ENCODE peak calls at places on chromosomes 2 and 18, in seven cellular contexts. O is HCT116, W is SK-N-SH, N is NT2/D1, X is HepG2, J is K562, Z is H1. V is an unnamed sample.

GRCh38 chr2:173264152-173264551 is 90.5 kb upstream of the CDCA7 start:
- DNase-seq in Z (no peak), W (no peak), J (no peak), O (no peak), N (no peak), X (no peak), V (no peak)

GRCh38 chr2:240132651-240132980 is 3.5 kb downstream of the COPS9 start:
- DNase-seq in O (no peak), W (no peak), Z (no peak), J (no peak), N (no peak), X (no peak), V (no peak)

GRCh38 chr2:95043300-95043786 is 17.8 kb downstream of the MAL start:
- DNase-seq in J (no peak), X (no peak), O (no peak), N (no peak), Z (no peak), W (no peak), V (peak)

GRCh38 chr18:8858888-8859511 is 153.6 kb downstream of the MTCL1 start:
- DNase-seq in N (no peak), Z (no peak), J (no peak), X (no peak), O (no peak), W (no peak), V (no peak)

GRCh38 chr2:100670232-100670631 is 107.4 kb downstream of the PDCL3 start:
- DNase-seq in O (no peak), J (no peak), Z (no peak), W (no peak), N (no peak), X (peak), V (no peak)

GRCh38 chr2:55490554-55490953 is 29.0 kb upstream of the CFAP36 start:
- DNase-seq in Z (no peak), N (no peak), J (peak), X (peak), O (no peak), W (no peak), V (no peak)

GRCh38 chr2:53877556-53877955 is 17.8 kb upstream of the GPR75 start:
- DNase-seq in Z (no peak), X (no peak), J (no peak), O (no peak), N (no peak), W (no peak), V (no peak)

GRCh38 chr2:164205347-164205746 is 415.9 kb downstream of the GRB14 start:
- DNase-seq in J (no peak), O (no peak), X (no peak), W (no peak), Z (no peak), N (no peak), V (no peak)

GRCh38 chr2:126798276-126799140 is 100.2 kb upstream of the TEX51 start:
- DNase-seq in W (no peak), X (no peak), O (no peak), Z (no peak), N (no peak), J (no peak), V (no peak)

GRCh38 chr2:201795608-201796477 is 10.5 kb upstream of the CDK15 start:
- DNase-seq in Z (no peak), W (peak), J (peak), N (peak), O (peak), X (peak), V (no peak)

GRCh38 chr2:26245231-26245732 is 543 bp downstream of the HADHB start:
- DNase-seq in W (peak), O (no peak), N (no peak), X (peak), J (peak), Z (no peak), V (peak)

GRCh38 chr2:15241208-15241607 is 319.9 kb downstream of the NBAS start:
- DNase-seq in X (peak), W (no peak), Z (no peak), J (no peak), N (no peak), O (no peak), V (no peak)

GRCh38 chr2:9638532-9638931 is 7.7 kb upstream of the YWHAQ start:
- DNase-seq in W (peak), X (peak), N (no peak), Z (no peak), O (peak), J (peak), V (no peak)

GRCh38 chr2:102971661-102972060 is 209.8 kb downstream of the TMEM182 start:
- DNase-seq in Z (no peak), W (no peak), X (no peak), O (no peak), N (no peak), J (no peak), V (no peak)

GRCh38 chr2:168311265-168311925 is 64.0 kb upstream of the STK39 start:
- DNase-seq in N (no peak), Z (no peak), W (no peak), X (no peak), J (no peak), O (no peak), V (no peak)

GRCh38 chr2:133418671-133419070 is 149.6 kb downstream of the NCKAP5 start:
- DNase-seq in O (no peak), J (no peak), N (no peak), Z (no peak), X (no peak), W (no peak), V (no peak)

GRCh38 chr18:22559414-22560282 is 141.9 kb upstream of the CTAGE1 start:
- DNase-seq in X (peak), W (peak), N (no peak), Z (no peak), J (peak), O (no peak), V (no peak)

GRCh38 chr2:191230174-191230573 is 15.0 kb upstream of the MYO1B start:
- DNase-seq in X (no peak), Z (no peak), N (no peak), O (no peak), W (no peak), J (no peak), V (no peak)

GRCh38 chr2:60331106-60331809 is 222.2 kb downstream of the BCL11A start:
- DNase-seq in W (no peak), J (no peak), N (no peak), Z (no peak), O (no peak), X (no peak), V (no peak)

GRCh38 chr18:32175265-32175664 is 14.6 kb upstream of the MEP1B start:
- DNase-seq in Z (no peak), W (no peak), O (no peak), X (no peak), J (no peak), N (no peak), V (no peak)

GRCh38 chr2:167986223-167986622 is 261.2 kb downstream of the STK39 start:
- DNase-seq in O (no peak), N (no peak), X (no peak), Z (no peak), W (no peak), J (no peak), V (no peak)

GRCh38 chr2:72695676-72696075 is 130.2 kb downstream of the EXOC6B start:
- DNase-seq in N (no peak), X (no peak), J (no peak), O (no peak), Z (no peak), W (no peak), V (no peak)

DNA sequence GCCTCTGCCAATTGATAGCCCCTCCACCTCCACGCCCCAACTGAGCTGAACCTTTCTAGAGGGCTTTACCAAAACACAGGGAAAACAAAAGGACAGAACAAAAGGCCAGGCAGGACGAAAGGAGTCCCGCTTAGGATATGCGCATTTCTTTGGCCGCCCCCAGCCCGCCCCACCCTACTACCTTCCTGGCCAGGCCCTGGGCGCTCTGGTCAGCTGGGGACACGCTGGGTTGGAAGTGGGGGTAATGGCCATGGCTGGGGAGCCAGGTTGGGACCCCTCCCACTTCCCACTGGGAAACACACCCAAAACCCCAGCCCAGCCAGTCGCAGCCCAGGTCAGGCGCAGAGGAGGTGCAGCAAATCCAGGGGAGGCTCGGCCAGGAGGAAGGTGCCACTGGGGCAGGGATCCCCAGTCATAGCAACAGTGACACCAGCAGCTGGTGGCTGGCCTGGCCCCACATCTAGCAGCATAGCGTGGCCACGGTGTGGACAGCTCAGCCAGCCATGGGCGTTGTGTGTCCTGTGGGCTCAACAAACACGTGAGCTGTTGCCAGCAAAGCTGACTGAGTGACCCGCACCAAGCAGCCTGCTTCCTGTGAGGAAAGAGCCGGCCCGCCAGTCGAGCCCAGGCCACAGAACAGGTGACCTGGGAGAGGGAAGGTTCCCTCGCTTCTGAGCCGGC is 24.6 kb upstream of the B3GNT7 start:
- DNase-seq in O (no peak), X (no peak), W (no peak), J (no peak), N (peak), Z (no peak), V (no peak)
- TF ChIP-seq YY1 in O (no peak), X (no peak), W (no peak), J (no peak), N (no peak), Z (no peak), V (no peak)

DNA sequence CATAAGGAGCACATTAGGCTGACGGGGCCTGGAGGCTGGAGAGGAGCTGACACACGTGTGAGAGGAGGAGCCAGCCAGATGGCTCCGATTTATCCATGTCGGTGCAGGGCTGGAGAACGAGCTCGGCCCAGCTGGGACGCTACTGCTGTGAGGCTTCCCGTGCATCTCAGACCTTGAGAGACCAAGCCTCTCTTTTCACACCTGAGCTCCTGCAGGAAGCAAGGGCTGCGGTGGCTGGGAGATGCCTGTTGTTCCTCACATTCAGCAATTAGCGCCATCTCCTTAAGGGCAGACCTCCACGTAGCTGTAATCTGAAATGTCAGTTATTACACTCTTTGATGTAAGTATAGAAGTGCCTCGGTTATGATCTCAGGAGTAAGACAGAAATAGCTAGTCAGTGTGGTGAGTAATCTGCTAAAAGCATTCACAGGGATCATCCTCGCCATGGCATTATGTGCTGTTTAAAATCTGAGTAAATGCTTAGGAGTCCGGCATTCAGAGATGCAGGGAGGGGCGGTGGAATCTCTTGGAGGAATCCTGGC is 107.9 kb downstream of the PRKCE start:
- DNase-seq in O (no peak), N (no peak), Z (no peak), X (no peak), W (peak), J (no peak), V (no peak)
- TF ChIP-seq YY1 in O (no peak), N (no peak), Z (no peak), X (no peak), W (no peak), J (no peak), V (no peak)

GRCh38 chr2:120576509-120577474 is 158.9 kb upstream of the GLI2 start:
- DNase-seq in W (peak), N (no peak), X (no peak), Z (no peak), O (no peak), J (no peak), V (no peak)
- TF ChIP-seq YY1 in W (no peak), N (no peak), X (no peak), Z (no peak), O (no peak), J (no peak), V (no peak)

DNA sequence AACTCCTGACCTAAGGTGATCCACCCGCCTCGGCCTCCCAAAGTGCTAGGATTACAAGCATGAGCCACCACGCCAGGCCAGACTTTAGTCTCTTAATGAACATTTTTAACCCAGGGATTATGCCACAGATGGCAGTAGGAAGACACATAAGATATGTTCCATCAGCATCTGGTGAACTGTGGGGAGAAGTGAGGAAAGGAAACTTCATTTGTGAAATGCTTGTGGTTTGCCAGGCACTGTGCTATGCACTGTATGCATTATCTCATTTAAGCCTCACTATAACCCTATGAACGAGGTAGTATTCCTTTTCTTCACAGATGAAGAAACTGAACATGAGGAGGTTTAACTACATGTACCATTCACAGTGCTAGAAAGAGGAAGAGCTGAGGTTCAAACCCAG is 29.3 kb downstream of the PTRHD1 start:
- DNase-seq in J (no peak), O (no peak), W (no peak), Z (no peak), X (no peak), N (no peak), V (no peak)
- TF ChIP-seq YY1 in J (no peak), O (no peak), W (no peak), Z (no peak), X (no peak), N (no peak), V (no peak)

DNA sequence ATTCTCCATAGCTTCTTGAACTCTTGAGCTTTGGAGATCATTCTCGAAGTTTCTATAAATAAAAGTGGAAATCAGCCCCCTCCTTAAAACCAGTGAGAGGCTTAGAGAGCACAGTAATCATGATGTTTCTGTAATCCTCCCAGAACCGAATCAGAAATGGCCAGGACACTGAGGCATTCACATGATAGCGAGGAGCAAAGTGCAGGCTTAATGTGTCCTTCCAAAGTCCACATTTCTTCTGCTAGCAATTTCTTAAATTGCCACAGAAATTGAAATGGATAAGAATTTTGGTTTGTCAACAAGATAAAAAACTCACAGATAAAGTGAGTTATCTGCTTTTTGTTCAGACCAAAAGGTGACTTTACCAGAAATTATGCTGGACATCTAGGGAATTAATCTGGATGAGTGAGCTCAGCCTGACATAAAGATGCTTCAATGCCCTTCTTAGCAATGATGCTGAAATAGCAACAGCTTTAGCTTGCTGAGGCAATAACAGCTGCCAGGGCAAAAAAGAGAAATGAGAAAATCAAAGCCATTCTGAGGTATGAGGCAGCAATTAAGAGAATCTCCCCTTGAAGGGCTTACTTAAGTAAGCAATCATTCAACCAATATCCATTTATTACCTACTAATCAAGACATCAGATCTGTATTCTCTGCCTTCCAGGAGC is 82.4 kb upstream of the PHLPP1 start:
- DNase-seq in Z (no peak), W (no peak), N (no peak), J (no peak), O (no peak), X (peak), V (no peak)
- TF ChIP-seq YY1 in Z (no peak), W (no peak), N (no peak), J (no peak), O (no peak), X (no peak), V (no peak)

DNA sequence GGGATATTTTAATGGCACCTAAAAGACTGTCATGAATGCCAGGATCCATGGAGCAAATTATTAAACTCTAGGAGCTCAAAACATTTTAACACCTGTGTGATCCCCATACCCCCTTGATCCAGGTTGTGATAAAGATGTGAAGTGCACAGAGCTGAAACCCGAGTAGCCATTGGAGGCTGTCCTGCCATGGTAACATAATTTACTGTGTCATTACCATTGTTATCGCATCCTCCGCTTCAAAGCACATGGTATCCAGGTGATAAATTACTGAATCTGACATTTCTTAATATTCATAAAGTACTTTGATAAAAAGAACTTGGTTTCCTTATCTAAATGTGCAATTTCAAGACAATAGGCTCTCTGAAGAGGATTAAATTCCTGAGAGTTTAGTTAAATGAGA is 109.3 kb downstream of the CHST9 start:
- DNase-seq in W (no peak), J (no peak), O (no peak), N (no peak), X (no peak), Z (no peak), V (no peak)
- TF ChIP-seq YY1 in W (no peak), J (no peak), O (no peak), N (no peak), X (no peak), Z (no peak), V (no peak)

GRCh38 chr2:199404841-199405240 is 52.9 kb downstream of the SATB2 start:
- DNase-seq in Z (no peak), J (no peak), X (no peak), N (no peak), O (no peak), W (no peak), V (no peak)
- TF ChIP-seq YY1 in Z (no peak), J (no peak), X (no peak), N (no peak), O (no peak), W (no peak), V (no peak)